ENCODE peak calls at places on chromosomes 4 and X, in nine cellular contexts. K is NCI-H460; R is kidney glomerular epithelial cell; S is NCI-H2081; V is NCI-H187; T is stimulated activated naive B cell treated with anti-CD40 and anti-IgM and Interleukin-4, amounts not matched to agents 10 μg/mL and 1 μg/mL and 100 μg/mL, for 72 hours; G is stimulated activated CD4-positive, alpha-beta T cell treated with anti-CD3 and anti-CD28 coated beads, Interleukin-15, amount 100 ng/mL, for 1 hour; D is psoas muscle; M is nucleus accumbens. P is an unnamed sample.

GRCh38 chr4:152193059-152193458 is 342.8 kb downstream of the FBXW7 start:
- DNase-seq in G (no peak), T (no peak), V (no peak), D (no peak), R (no peak), M (no peak), K (no peak), S (no peak), P (no peak)

GRCh38 chrX:102934624-102935023 is 2.4 kb upstream of the RAB40AL start:
- DNase-seq in M (no peak), R (peak; percentile 1), D (no peak), K (no peak), G (no peak), V (no peak), T (no peak), S (peak; percentile 10), P (no peak)

GRCh38 chrX:70421618-70422017 is 1.5 kb upstream of the GDPD2 start:
- DNase-seq in V (no peak), G (no peak), D (no peak), M (peak; percentile 32), S (no peak), T (no peak), R (no peak), K (no peak), P (no peak)

GRCh38 chr4:128299848-128300247 is 12.2 kb upstream of the PGRMC2 start:
- DNase-seq in R (no peak), G (no peak), M (no peak), V (no peak), D (no peak), T (no peak), S (no peak), K (no peak), P (no peak)

GRCh38 chr4:124530464-124531077 is 182.0 kb downstream of the ANKRD50 start:
- DNase-seq in K (peak; percentile 71), R (no peak), D (no peak), M (no peak), S (no peak), T (no peak), G (no peak), V (no peak), P (no peak)

GRCh38 chr4:28436191-28437080 is 1575.8 kb downstream of the STIM2 start:
- DNase-seq in T (no peak), M (no peak), K (no peak), G (no peak), D (no peak), V (no peak), R (no peak), S (no peak), P (no peak)

GRCh38 chr4:76545161-76545884 is 110.3 kb downstream of the SHROOM3 start:
- DNase-seq in V (no peak), K (no peak), S (no peak), M (no peak), T (no peak), G (no peak), R (peak; percentile 81), D (no peak), P (no peak)

GRCh38 chr4:121728798-121729226 is 32.0 kb upstream of the ANXA5 start:
- DNase-seq in M (no peak), R (peak; percentile 21), T (no peak), S (no peak), K (no peak), V (no peak), G (no peak), D (no peak), P (no peak)

GRCh38 chr4:139208404-139208945 is 31.5 kb upstream of the ELF2 start:
- DNase-seq in M (no peak), T (no peak), S (no peak), D (no peak), K (no peak), V (no peak), R (no peak), G (no peak), P (no peak)

GRCh38 chrX:17022205-17022604 is 75.7 kb downstream of the REPS2 start:
- DNase-seq in D (no peak), T (no peak), S (no peak), V (peak; percentile 34), K (no peak), G (no peak), M (no peak), R (no peak), P (no peak)

GRCh38 chr4:185304541-185304940 is 91.2 kb downstream of the LRP2BP start:
- DNase-seq in V (no peak), M (no peak), G (no peak), R (no peak), T (no peak), D (no peak), S (no peak), K (no peak), P (no peak)

GRCh38 chr4:126306152-126306869 is 991.6 kb downstream of the FAT4 start:
- DNase-seq in S (no peak), V (no peak), M (no peak), K (no peak), G (no peak), R (no peak), T (no peak), D (no peak), P (no peak)

GRCh38 chrX:49879656-49880277 is 483 bp downstream of the USP27X start:
- DNase-seq in S (no peak), M (no peak), D (no peak), T (no peak), G (no peak), R (no peak), V (no peak), K (no peak), P (no peak)

GRCh38 chrX:143648705-143649104 is 12.8 kb upstream of the SLITRK4 start:
- DNase-seq in M (no peak), R (no peak), V (no peak), T (no peak), G (no peak), K (peak; percentile 52), D (no peak), S (no peak), P (no peak)

GRCh38 chr4:75823812-75824211 is 78.4 kb downstream of the PPEF2 start:
- DNase-seq in D (no peak), M (no peak), S (no peak), K (no peak), T (no peak), V (no peak), R (no peak), G (no peak), P (no peak)

GRCh38 chr4:80229128-80229527 is 31.8 kb downstream of the PRDM8 start:
- DNase-seq in D (no peak), R (no peak), V (no peak), T (no peak), S (no peak), G (no peak), K (no peak), M (no peak), P (no peak)

GRCh38 chr4:160299177-160299576 is 1196.3 kb downstream of the RAPGEF2 start:
- DNase-seq in G (no peak), T (no peak), R (no peak), K (no peak), S (peak; percentile 73), D (no peak), V (no peak), M (no peak), P (no peak)

GRCh38 chr4:142211444-142211843 is 575.1 kb downstream of the IL15 start:
- DNase-seq in M (no peak), T (no peak), V (no peak), K (no peak), D (no peak), R (no peak), S (no peak), G (no peak), P (no peak)

GRCh38 chr4:1516261-1516660 is 110.0 kb upstream of the NKX1-1 start:
- DNase-seq in S (no peak), M (no peak), D (peak; percentile 7), T (no peak), G (no peak), V (no peak), K (no peak), R (no peak), P (no peak)

GRCh38 chr4:3473251-3473942 is 10.3 kb downstream of the DOK7 start:
- DNase-seq in K (no peak), R (no peak), M (no peak), D (peak; percentile 34), T (no peak), V (no peak), S (no peak), G (no peak), P (no peak)

GRCh38 chrX:103656623-103657022 is 27.8 kb downstream of the TCEAL1 start:
- DNase-seq in T (no peak), R (peak; percentile 41), K (peak; percentile 86), V (no peak), G (no peak), D (no peak), M (no peak), S (no peak), P (peak; percentile 18)

GRCh38 chr4:75844151-75844662 is 58.0 kb downstream of the PPEF2 start:
- DNase-seq in M (no peak), G (no peak), K (no peak), R (peak; percentile 56), V (no peak), T (no peak), D (no peak), S (no peak), P (no peak)

GRCh38 chr4:110916505-110916904 is 293.6 kb upstream of the PITX2 start:
- DNase-seq in G (no peak), V (no peak), D (no peak), S (no peak), K (no peak), R (no peak), T (no peak), M (no peak), P (no peak)

GRCh38 chrX:148372925-148373324 is 127.5 kb upstream of the AFF2 start:
- DNase-seq in K (no peak), G (no peak), M (no peak), V (no peak), R (no peak), T (no peak), S (no peak), D (no peak), P (no peak)